ENCODE peak calls at places on chromosomes 5 and 9, in five cellular contexts. Q, Y, G, P and O are unnamed samples.

GRCh38 chr5:135355182-135355581 is 43.8 kb downstream of the MACROH2A1 start:
- DNase-seq in Q (peak; percentile 32), G (no peak), P (no peak), Y (no peak), O (no peak)

GRCh38 chr5:88836195-88836838 is 46.7 kb downstream of the MEF2C start:
- DNase-seq in G (no peak), P (no peak), Q (peak; percentile 70), Y (no peak), O (no peak)

GRCh38 chr5:27038476-27038875 is at the start of gene CDH9:
- DNase-seq in Y (no peak), Q (no peak), P (peak; percentile 6), G (no peak), O (no peak)

GRCh38 chr5:36610629-36611028 is 4.2 kb downstream of the SLC1A3 start:
- DNase-seq in P (no peak), Y (no peak), Q (no peak), G (no peak), O (no peak)

GRCh38 chr9:128104171-128104618 is 23.3 kb downstream of the PTGES2 start:
- DNase-seq in G (no peak), P (no peak), Q (peak; percentile 47), Y (no peak), O (no peak)

GRCh38 chr5:75059887-75060286 is 7.5 kb upstream of the GCNT4 start:
- DNase-seq in P (no peak), Y (no peak), Q (no peak), G (no peak), O (no peak)

GRCh38 chr9:113187935-113188595 is 33.0 kb downstream of the FKBP15 start:
- DNase-seq in Q (peak; percentile 94), P (peak; percentile 26), Y (no peak), G (no peak), O (no peak)

GRCh38 chr9:34551751-34552605 is 29.2 kb upstream of the ENHO start:
- DNase-seq in Y (peak; percentile 81), Q (no peak), P (no peak), G (no peak), O (no peak)

GRCh38 chr9:134361426-134361825 is 35.2 kb downstream of the RXRA start:
- DNase-seq in Y (no peak), P (no peak), Q (no peak), G (no peak), O (no peak)

GRCh38 chr5:383621-384020 is 59.4 kb upstream of the EXOC3 start:
- DNase-seq in Y (no peak), Q (no peak), P (no peak), G (no peak), O (no peak)

GRCh38 chr9:137235424-137236237 is 4.9 kb downstream of the SLC34A3 start:
- DNase-seq in P (no peak), Q (no peak), Y (no peak), G (no peak), O (no peak)
- TF ChIP-seq CTCF in P (no peak), Q (no peak), Y (no peak), G (no peak), O (no peak)

GRCh38 chr5:14260637-14261036 is 117.5 kb downstream of the TRIO start:
- DNase-seq in Q (no peak), P (no peak), G (no peak), Y (no peak), O (no peak)

GRCh38 chr5:14257995-14258403 is 114.9 kb downstream of the TRIO start:
- DNase-seq in Y (no peak), G (no peak), P (no peak), Q (no peak), O (peak; percentile 29)

GRCh38 chr5:14261237-14261636 is 118.1 kb downstream of the TRIO start:
- DNase-seq in P (no peak), G (no peak), Q (no peak), Y (no peak), O (no peak)

GRCh38 chr5:14256756-14257393 is 113.7 kb downstream of the TRIO start:
- DNase-seq in Q (no peak), P (no peak), Y (no peak), G (no peak), O (no peak)

DNA sequence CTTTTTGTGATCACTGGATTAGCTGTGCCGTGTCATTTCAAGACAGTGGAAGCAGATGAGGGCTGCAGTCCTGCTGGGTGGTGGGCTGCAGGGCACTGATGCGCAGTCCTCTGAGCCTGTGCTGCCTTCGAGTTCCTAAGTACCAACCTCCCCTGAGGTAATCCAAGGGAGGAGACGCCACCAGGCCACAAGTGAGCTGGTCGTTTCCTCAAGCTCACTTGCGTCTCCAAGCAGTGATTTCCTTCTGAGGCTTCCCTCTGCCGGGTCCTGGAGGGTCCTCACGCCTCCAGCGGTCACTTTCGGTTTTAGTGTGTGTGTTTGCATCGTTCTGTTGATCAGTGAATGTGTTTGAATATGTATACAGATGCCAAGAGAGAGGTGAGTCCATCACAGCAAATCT is 115.7 kb downstream of the TRIO start:
- DNase-seq in Q (no peak), G (no peak), P (no peak), Y (no peak), O (no peak)
- TF ChIP-seq CTCF in Q (no peak), G (no peak), P (no peak), Y (no peak), O (no peak)

DNA sequence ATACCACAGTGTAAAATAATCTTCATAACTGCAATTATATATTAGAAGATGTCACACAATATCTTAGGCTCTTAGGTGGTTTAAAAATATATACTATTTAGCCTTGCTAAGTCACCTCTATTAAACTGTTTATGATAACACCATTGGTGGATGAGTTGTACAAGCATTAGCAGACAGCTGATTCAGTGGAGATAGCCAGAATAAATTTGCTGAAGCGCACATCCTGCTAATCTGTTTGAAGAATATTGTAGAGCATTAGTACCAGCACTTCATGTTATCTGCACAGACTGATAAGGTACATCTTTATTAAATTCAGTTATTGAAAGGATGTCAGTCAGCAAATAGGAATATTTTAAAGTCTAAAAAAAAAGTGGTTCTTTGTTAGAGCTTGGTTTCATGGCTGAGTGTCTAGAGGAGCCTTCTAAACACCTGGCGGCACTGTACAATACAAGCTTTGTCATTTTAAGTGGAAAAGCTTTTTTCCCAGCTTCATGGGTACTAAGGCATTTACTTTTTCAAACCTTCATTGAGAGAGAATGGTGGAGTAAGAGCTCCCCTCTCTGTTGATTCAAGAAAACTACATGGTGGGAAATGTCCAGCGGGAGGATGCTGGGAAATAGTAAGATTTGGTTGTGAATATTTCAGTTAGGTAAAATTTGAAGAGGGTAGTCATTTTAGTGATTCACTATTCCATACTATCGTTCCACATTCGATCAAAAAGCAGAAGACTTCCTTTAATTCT is 275.1 kb downstream of the SLF1 start:
- DNase-seq in G (no peak), Q (peak; percentile 38), Y (no peak), P (peak; percentile 12), O (no peak)
- TF ChIP-seq CTCF in G (no peak), Q (peak; percentile 39), Y (peak; percentile 77), P (peak; percentile 22), O (no peak)

GRCh38 chr9:70481471-70481870 is 67.0 kb upstream of the KLF9 start:
- DNase-seq in Y (no peak), G (no peak), P (no peak), Q (no peak), O (no peak)
- TF ChIP-seq CTCF in Y (no peak), G (no peak), P (no peak), Q (no peak), O (no peak)

GRCh38 chr9:121509175-121509574 is 9.5 kb upstream of the GGTA1 start:
- DNase-seq in Q (no peak), G (no peak), Y (no peak), P (no peak), O (no peak)
- TF ChIP-seq CTCF in Q (no peak), G (no peak), Y (no peak), P (no peak), O (no peak)

GRCh38 chr5:176676361-176676824 is 29.1 kb downstream of the TSPAN17 start:
- DNase-seq in Y (no peak), Q (peak; percentile 30), P (peak; percentile 54), G (no peak), O (no peak)

GRCh38 chr5:176677209-176677931 is 30.1 kb downstream of the TSPAN17 start:
- DNase-seq in Y (no peak), Q (no peak), G (no peak), P (no peak), O (no peak)

GRCh38 chr5:176674799-176675198 is 27.5 kb downstream of the TSPAN17 start:
- DNase-seq in Q (no peak), Y (no peak), G (no peak), P (no peak), O (no peak)

GRCh38 chr5:176673651-176674583 is 26.6 kb downstream of the TSPAN17 start:
- DNase-seq in P (no peak), Q (no peak), Y (no peak), G (no peak), O (no peak)

DNA sequence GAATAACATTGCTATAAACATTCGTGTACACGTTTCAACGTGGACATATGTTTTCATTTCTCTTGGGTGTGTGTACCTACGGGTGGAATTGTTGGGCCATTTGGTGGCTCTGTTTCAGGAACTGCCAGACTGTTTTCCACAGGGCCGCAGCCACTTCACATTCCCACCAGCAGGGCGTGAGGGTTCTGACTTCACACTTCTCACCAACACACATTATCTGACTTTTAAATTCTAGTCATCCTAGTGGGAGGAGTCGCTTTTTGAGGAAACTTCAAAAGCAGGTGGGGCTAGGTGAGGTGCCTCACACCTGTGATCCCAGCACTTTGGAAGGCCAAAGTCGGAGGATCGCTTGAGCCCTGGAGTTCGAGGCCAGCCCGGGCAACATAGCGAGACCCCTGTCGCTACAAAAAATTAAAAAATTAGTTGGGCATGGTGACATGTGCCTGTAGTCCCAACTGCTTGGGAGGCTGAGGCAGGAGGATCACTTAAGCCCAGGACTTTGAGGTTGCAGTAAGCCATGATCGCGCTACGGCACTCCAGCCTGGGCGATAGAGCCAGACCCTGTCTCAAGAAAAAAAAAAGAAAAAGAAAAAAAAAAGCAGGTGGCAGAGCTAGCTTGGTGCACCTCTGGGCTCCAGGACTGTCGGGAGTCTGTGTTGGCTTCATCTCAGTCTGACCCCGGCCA is 28.5 kb downstream of the TSPAN17 start:
- DNase-seq in P (peak; percentile 56), Y (no peak), G (no peak), Q (peak; percentile 13), O (no peak)
- TF ChIP-seq CTCF in P (no peak), Y (peak; percentile 74), G (no peak), Q (peak; percentile 57), O (no peak)

DNA sequence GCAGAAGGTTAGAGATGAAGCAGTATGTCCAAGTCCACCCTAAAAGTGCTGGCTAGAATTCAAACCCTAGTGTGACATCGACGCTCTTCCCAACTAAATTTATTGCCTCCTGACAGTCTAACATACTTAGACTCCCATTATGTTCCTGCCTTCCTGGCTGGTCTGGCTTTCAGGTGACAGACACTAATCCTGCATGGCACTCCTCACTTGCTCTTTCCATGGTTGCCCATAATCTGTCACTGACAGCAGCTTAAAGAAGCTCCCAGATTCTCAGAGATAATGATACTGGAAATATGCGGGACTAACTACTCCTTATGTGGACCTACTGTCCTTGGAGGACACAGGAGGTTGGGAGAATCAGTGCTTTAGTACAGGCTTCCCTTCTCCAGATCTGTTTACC is 41.7 kb upstream of the HTR1A start:
- DNase-seq in Q (no peak), P (no peak), Y (no peak), G (no peak), O (no peak)
- TF ChIP-seq CTCF in Q (no peak), P (no peak), Y (no peak), G (no peak), O (no peak)

GRCh38 chr5:120684213-120684612 is 220.1 kb downstream of the PRR16 start:
- DNase-seq in Q (peak; percentile 64), Y (no peak), G (no peak), P (no peak), O (no peak)
- TF ChIP-seq CTCF in Q (peak; percentile 12), Y (peak; percentile 62), G (no peak), P (no peak), O (no peak)

GRCh38 chr9:79134654-79135053 is 437.1 kb upstream of the TLE4 start:
- DNase-seq in G (no peak), P (peak; percentile 23), Q (no peak), Y (no peak), O (no peak)
- TF ChIP-seq CTCF in G (no peak), P (no peak), Q (no peak), Y (peak; percentile 63), O (no peak)

GRCh38 chr5:141605523-141606277 is 13.1 kb downstream of the DIAPH1 start:
- DNase-seq in P (no peak), G (no peak), Q (peak; percentile 82), Y (no peak), O (peak; percentile 56)
- TF ChIP-seq CTCF in P (no peak), G (no peak), Q (peak; percentile 11), Y (no peak), O (no peak)